ENCODE peak calls at places on chromosomes 13 and 19, in six cellular contexts. U is neuronal stem cell, T is hepatocyte, E is IMR-90, Z is fibroblast of lung, D is tibial nerve. K is an unnamed sample. For H3K27me3, the result is how much of the 10 kb centered on the place peaks cover.

GRCh38 chr13:70183041-70183440 is 74.8 kb upstream of the KLHL1 start:
- DNase-seq in T (no peak), D (no peak), U (no peak), E (no peak), Z (peak), K (no peak)

GRCh38 chr13:98202026-98202425 is 25.0 kb upstream of the RNF113B start:
- DNase-seq in Z (no peak), E (no peak), D (no peak), U (no peak), T (no peak), K (no peak)

GRCh38 chr13:85347251-85347650 is 452.0 kb downstream of the SLITRK6 start:
- DNase-seq in D (no peak), Z (peak), T (no peak), U (no peak), E (peak), K (no peak)

GRCh38 chr19:458091-459042 is 2.5 kb downstream of the SHC2 start:
- DNase-seq in D (no peak), U (no peak), E (no peak), T (no peak), Z (no peak), K (no peak)

GRCh38 chr13:22278336-22278929 is 607.6 kb downstream of the FGF9 start:
- DNase-seq in Z (peak), E (peak), D (peak), U (peak), T (peak), K (peak)

GRCh38 chr19:20233105-20233504 is 66.1 kb downstream of the ZNF486 start:
- DNase-seq in T (peak), U (no peak), D (no peak), Z (no peak), E (no peak), K (no peak)

GRCh38 chr19:55077106-55077505 is 1.4 kb downstream of the EPS8L1 start:
- DNase-seq in U (no peak), Z (no peak), D (no peak), T (no peak), E (no peak), K (no peak)

GRCh38 chr19:30406220-30406944 is 34.2 kb downstream of the ZNF536 start:
- DNase-seq in U (no peak), T (peak), D (no peak), Z (peak), E (no peak), K (no peak)

GRCh38 chr13:51152713-51153112 is 41.6 kb upstream of the C13orf42 start:
- DNase-seq in E (no peak), D (no peak), T (peak), Z (no peak), U (no peak), K (no peak)

GRCh38 chr19:56115490-56115889 is 5.6 kb downstream of the ZNF787 start:
- DNase-seq in D (no peak), E (no peak), Z (no peak), T (no peak), U (no peak), K (no peak)

GRCh38 chr13:43959291-43959690 is 79.6 kb downstream of the LACC1 start:
- DNase-seq in D (no peak), Z (no peak), T (no peak), E (no peak), U (no peak), K (no peak)

GRCh38 chr13:50509167-50509566 is 334.3 kb downstream of the DLEU7 start:
- DNase-seq in U (no peak), E (no peak), D (no peak), T (no peak), Z (no peak), K (no peak)

GRCh38 chr19:2552859-2553258 is 76.9 kb downstream of the GADD45B start:
- DNase-seq in U (no peak), Z (no peak), D (no peak), T (no peak), E (no peak), K (no peak)

GRCh38 chr19:35513231-35513974 is at the start of gene DMKN:
- DNase-seq in E (peak), U (no peak), Z (peak), T (peak), D (no peak), K (no peak)

GRCh38 chr13:102680133-102680717 is 14.6 kb downstream of the METTL21C start:
- DNase-seq in U (no peak), D (no peak), T (no peak), Z (no peak), E (no peak), K (no peak)

GRCh38 chr19:45819769-45820168 is 4.7 kb upstream of the RSPH6A start:
- DNase-seq in Z (no peak), E (no peak), T (no peak), D (no peak), U (no peak), K (no peak)

GRCh38 chr19:3370214-3370720 is 3.9 kb downstream of the NFIC start:
- DNase-seq in Z (peak), U (no peak), E (no peak), T (peak), D (no peak), K (no peak)

GRCh38 chr19:39540333-39540673 is 342 bp upstream of the EID2 start:
- DNase-seq in E (no peak), Z (no peak), T (no peak), D (no peak), U (no peak), K (no peak)
- H3K27ac ChIP-seq in E (no peak), Z (no peak), T (no peak), D (peak), U (no peak), K (peak)

GRCh38 chr13:110770678-110771077 is 57.2 kb downstream of the ING1 start:
- DNase-seq in D (no peak), Z (no peak), E (no peak), U (no peak), T (no peak), K (no peak)

GRCh38 chr13:110774051-110774450 is 60.6 kb downstream of the ING1 start:
- DNase-seq in Z (no peak), T (no peak), E (no peak), U (no peak), D (no peak), K (no peak)

GRCh38 chr13:110771194-110771593 is 57.7 kb downstream of the ING1 start:
- DNase-seq in D (no peak), Z (no peak), U (no peak), T (no peak), E (peak), K (no peak)

GRCh38 chr13:110773480-110773879 is 60.0 kb downstream of the ING1 start:
- DNase-seq in U (no peak), T (no peak), Z (no peak), D (no peak), E (no peak), K (no peak)

GRCh38 chr13:110772091-110772984 is 58.8 kb downstream of the ING1 start:
- DNase-seq in U (no peak), T (no peak), D (no peak), E (no peak), Z (no peak), K (no peak)
- H3K27me3 ChIP-seq in U (under half), T (under half), D (under half), E (under half), Z (under half), K (under half)

GRCh38 chr19:48332351-48332661 is 7.0 kb downstream of the EMP3 start:
- DNase-seq in T (no peak), Z (no peak), E (no peak), U (no peak), D (no peak), K (no peak)
- H3K27ac ChIP-seq in T (peak), Z (no peak), E (peak), U (no peak), D (peak), K (peak)

DNA sequence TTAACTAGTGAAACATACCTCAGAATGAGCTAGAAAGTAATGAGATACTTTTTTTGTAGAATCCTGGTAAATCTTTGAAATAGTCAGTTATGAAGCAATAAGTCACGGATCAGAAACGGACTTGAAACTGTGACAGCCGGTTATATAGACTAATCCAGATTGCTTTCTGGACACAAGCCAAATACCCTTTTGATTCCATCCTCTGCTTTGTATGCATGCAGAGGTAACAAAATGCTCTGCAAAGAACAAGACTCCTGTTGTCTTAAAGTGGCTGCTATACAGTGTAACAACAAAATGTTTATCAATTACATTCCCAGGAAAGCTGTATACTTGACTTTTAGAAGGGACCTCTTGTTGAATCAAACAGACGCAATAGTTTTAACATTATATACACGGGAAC is 66.5 kb upstream of the STARD13 start:
- DNase-seq in D (no peak), E (no peak), Z (no peak), T (peak), U (no peak), K (no peak)
- H3K27me3 ChIP-seq in D (under half), E (under half), Z (under half), T (under half), U (under half), K (under half)

GRCh38 chr19:50908311-50908710 is 2.9 kb downstream of the KLK4 start:
- DNase-seq in E (no peak), T (no peak), U (no peak), D (no peak), Z (no peak), K (no peak)
- H3K27ac ChIP-seq in E (no peak), T (no peak), U (no peak), D (no peak), Z (no peak), K (no peak)

DNA sequence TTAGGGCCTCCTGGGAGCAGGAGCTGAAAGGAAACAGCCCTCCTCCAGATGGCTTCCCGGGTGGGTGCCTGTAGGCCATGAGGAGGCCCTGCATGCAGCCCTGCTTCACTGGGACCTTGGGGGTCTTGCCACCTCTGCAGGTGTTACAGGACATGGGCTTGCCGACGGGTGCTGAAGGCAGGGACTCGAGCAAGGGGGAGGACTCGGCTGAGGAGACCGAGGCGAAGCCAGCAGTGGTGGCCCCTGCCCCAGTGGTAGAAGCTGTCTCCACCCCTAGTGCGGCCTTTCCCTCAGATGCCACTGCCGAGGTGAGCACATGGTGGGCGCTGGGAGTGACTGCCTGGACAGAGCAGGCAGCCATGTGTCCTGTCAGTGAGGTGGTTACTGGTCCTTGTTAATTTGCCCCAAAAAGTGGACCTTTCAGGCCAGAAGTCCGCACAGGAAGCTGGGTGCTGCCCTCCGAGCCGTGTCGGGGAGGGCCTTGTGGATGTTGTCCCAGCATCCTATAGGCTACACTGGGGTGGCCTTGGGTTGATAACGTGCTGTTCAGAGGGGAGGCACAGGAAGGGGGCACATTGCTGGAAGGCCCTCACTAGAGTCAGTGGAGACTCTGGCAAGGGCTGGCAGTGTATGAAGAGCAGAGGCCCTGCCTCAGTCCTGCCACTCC is 18.7 kb upstream of the QTRT1 start:
- DNase-seq in T (no peak), U (no peak), D (no peak), Z (no peak), E (no peak), K (no peak)
- H3K27me3 ChIP-seq in T (under half), U (under half), D (under half), Z (under half), E (under half), K (under half)

DNA sequence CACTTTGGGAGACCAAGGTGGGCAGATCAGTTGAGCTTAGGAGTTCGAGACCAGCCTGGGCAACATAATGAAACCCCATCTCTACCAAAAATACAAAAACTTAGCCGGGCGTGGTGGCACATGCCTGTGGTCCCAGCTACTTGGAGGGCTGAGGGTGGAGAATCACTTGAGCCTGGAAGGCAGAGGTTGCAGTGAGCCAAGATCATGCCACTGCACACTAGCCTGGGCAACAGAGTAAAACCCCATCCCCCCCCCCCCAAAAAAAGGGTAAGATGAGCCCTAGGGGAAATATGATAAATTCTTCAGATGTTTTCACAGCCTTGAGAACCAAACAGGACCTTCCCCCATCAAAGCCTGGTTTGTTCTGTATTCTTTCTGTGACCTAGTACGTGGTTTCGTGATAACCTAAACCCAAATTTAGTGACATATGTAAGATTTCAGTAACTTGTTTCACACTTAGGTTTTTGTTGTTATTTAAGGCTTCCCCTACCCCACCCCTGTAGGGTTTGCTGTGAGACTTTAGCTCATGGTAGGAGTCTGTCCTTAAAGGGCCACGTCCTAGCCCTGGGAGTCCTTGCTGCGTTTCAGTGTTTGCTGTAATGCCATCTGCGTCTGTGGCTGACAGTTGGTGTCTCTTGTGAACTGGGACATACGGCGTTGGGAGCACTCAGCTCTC is 49.6 kb downstream of the MYO9B start:
- DNase-seq in U (no peak), D (no peak), Z (peak), T (no peak), E (peak), K (no peak)
- H3K27ac ChIP-seq in U (no peak), D (peak), Z (peak), T (no peak), E (peak), K (peak)

GRCh38 chr19:50562329-50562728 is 5.9 kb downstream of the LRRC4B start:
- DNase-seq in D (no peak), T (no peak), Z (no peak), E (no peak), U (no peak), K (no peak)
- H3K27me3 ChIP-seq in D (under half), T (under half), Z (under half), E (under half), U (under half), K (half or more)

GRCh38 chr19:6413291-6413690 is 11.3 kb downstream of the KHSRP start:
- DNase-seq in T (no peak), Z (no peak), E (no peak), U (no peak), D (no peak), K (no peak)
- H3K27ac ChIP-seq in T (peak), Z (no peak), E (no peak), U (no peak), D (peak), K (no peak)